ENCODE peak calls at places on chromosomes 11 and 22, in seven cellular contexts. X is vagina, Y is upper lobe of left lung, P is right lobe of liver, O is Peyer's patch, M is heart left ventricle, G is endothelial cell of umbilical vein. C is an unnamed sample.

GRCh38 chr11:11709447-11710239 is 87.8 kb upstream of the GALNT18 start:
- DNase-seq in X (no peak), Y (no peak), P (no peak), O (no peak), M (no peak), G (no peak), C (no peak)

GRCh38 chr22:47066616-47066905 is 304.1 kb downstream of the TBC1D22A start:
- DNase-seq in X (no peak), Y (no peak), P (no peak), O (peak), M (no peak), G (no peak), C (no peak)

GRCh38 chr11:33195391-33196190 is 34.3 kb upstream of the CSTF3 start:
- DNase-seq in X (no peak), Y (peak), P (no peak), O (no peak), M (no peak), G (no peak), C (no peak)

GRCh38 chr11:69703711-69704507 is at the start of gene FGF19:
- DNase-seq in X (no peak), Y (no peak), P (no peak), O (no peak), M (no peak), G (no peak), C (no peak)

GRCh38 chr22:16937811-16938210 is 70.2 kb downstream of the GAB4 start:
- DNase-seq in X (no peak), Y (no peak), P (no peak), O (no peak), M (no peak), G (no peak), C (no peak)

GRCh38 chr22:44523981-44524759 is 26.1 kb upstream of the RTL6 start:
- DNase-seq in X (no peak), Y (no peak), P (no peak), O (peak), M (peak), G (no peak), C (no peak)

GRCh38 chr22:28988455-28988854 is 73.2 kb downstream of the C22orf31 start:
- DNase-seq in X (no peak), Y (no peak), P (no peak), O (no peak), M (no peak), G (no peak), C (no peak)

GRCh38 chr11:107705027-107705426 is 6.8 kb downstream of the SLN start:
- DNase-seq in X (no peak), Y (no peak), P (no peak), O (no peak), M (no peak), G (peak), C (no peak)

GRCh38 chr11:71212871-71213559 is 39.4 kb downstream of the SHANK2 start:
- DNase-seq in X (no peak), Y (no peak), P (no peak), O (no peak), M (no peak), G (no peak), C (no peak)

GRCh38 chr22:45689195-45689594 is 17.6 kb downstream of the ATXN10 start:
- DNase-seq in X (no peak), Y (no peak), P (no peak), O (no peak), M (no peak), G (no peak), C (no peak)

DNA sequence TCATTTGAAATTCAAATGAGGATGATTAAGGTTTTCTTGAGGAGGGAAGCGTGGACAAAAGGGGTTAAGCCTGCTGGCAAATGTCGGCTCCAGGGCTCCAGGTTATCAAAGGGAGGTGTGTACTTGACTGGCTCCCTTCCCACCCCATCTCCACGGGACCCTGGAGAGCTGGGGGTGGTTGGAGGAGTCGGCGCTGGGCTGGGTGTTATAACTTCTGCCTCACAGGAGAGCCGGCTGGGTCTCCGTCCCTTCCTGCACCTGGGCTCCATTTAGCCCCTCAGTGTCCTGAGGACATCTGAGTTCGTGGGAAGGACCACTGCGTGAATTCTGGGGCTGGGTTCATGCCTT is 15.6 kb downstream of the POU2F3 start:
- DNase-seq in X (no peak), Y (no peak), P (no peak), O (no peak), M (no peak), G (no peak), C (no peak)
- H3K4me3 ChIP-seq in X (no peak), Y (no peak), P (no peak), O (no peak), M (no peak), G (no peak), C (no peak)

GRCh38 chr11:24900524-24900923 is 403.7 kb downstream of the LUZP2 start:
- DNase-seq in X (no peak), Y (no peak), P (no peak), O (no peak), M (no peak), G (no peak), C (no peak)
- H3K27ac ChIP-seq in X (no peak), Y (no peak), P (no peak), O (no peak), M (no peak), G (no peak), C (no peak)

DNA sequence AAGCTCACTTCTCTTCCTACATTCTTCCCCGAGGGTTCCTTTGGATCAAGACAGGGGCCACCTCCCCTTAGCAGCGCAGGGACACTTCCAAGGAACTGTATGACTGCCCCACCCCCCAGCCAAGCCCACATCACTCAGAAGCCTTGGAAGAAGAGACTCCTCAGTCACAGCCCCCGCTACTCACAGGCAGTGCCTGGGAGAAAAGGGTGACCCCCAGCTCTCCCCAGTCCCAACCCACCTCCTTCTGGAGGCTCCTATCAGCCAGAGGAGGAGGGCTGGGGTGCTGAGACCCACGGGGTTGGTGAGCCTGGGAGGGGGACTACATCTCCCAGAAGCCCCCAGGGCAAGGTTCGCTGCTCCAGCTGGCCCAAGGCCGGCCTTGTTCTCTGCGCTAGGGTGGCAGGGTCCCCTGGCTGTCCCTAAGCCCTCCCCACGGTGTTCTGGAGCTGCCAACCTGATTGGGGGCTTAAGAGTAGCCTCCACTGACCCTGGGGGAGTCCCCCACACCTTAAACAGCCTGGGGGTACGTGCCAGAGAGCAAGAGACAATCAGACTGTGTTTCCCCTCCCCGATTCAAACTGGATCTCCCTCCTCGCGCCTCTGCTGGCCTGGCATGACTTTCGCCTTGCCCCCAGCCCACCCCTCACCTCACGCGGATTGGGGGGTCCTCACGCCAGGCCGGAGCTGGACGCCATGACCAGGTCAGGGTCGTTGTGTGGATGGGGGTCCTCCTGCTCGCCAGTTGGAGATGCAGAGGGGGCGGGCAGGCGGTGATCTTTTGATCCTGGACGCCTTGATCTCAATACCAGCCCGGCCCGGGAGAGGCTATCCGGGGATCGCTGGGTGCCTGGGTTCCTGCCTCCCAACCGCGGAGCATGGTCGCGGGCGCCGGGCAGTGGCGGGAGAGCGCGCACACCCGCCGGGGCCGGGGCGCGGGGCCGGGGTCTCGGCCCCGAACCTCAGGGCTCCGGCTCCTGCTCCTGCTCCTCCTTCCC is 838 bp downstream of the BCL9L start:
- DNase-seq in X (peak), Y (peak), P (peak), O (peak), M (peak), G (peak), C (no peak)
- TF ChIP-seq POLR2A in X (no peak), Y (no peak), P (no peak), O (no peak), M (no peak), G (peak), C (peak)

DNA sequence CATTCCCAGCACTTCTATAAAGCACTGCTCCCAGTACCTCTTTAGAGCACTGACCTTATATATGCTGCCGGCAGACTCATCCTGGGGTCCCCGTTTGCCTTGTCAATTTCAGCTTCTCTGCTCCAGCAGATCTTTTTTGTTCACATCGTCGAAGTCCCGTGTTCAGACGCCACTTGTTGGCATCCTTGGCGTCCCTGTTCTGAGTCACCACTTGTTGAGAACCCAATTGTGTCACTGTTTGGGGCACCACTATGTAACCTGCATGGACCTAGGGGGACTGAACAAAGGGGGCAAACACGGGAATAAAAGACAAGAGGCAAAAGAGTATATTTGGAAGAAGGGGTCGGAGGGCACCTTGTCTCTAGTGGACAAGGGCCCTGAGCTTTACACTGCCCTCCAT is 25.5 kb downstream of the OR10A6 start:
- DNase-seq in X (no peak), Y (no peak), P (no peak), O (no peak), M (no peak), G (no peak), C (no peak)
- H3K4me3 ChIP-seq in X (no peak), Y (peak), P (no peak), O (no peak), M (no peak), G (no peak), C (no peak)

GRCh38 chr11:118245946-118246562 is 6.1 kb downstream of the MPZL3 start:
- DNase-seq in X (no peak), Y (no peak), P (no peak), O (no peak), M (no peak), G (peak), C (no peak)
- H3K27ac ChIP-seq in X (no peak), Y (peak), P (no peak), O (peak), M (no peak), G (no peak), C (peak)

GRCh38 chr22:38203855-38204497 is 2.2 kb downstream of the MAFF start:
- DNase-seq in X (no peak), Y (no peak), P (no peak), O (no peak), M (no peak), G (peak), C (no peak)
- TF ChIP-seq POLR2A in X (no peak), Y (no peak), P (no peak), O (no peak), M (no peak), G (peak), C (no peak)

GRCh38 chr11:86180860-86181259 is 63.7 kb upstream of the EED start:
- DNase-seq in X (no peak), Y (no peak), P (no peak), O (no peak), M (no peak), G (no peak), C (no peak)

GRCh38 chr11:86184728-86185127 is 59.8 kb upstream of the EED start:
- DNase-seq in X (peak), Y (no peak), P (no peak), O (no peak), M (peak), G (no peak), C (no peak)

GRCh38 chr11:86183694-86184093 is 60.9 kb upstream of the EED start:
- DNase-seq in X (no peak), Y (no peak), P (no peak), O (no peak), M (no peak), G (no peak), C (no peak)

GRCh38 chr11:86181379-86181778 is 63.2 kb upstream of the EED start:
- DNase-seq in X (no peak), Y (no peak), P (no peak), O (no peak), M (no peak), G (no peak), C (no peak)

GRCh38 chr11:86182976-86183584 is 61.5 kb upstream of the EED start:
- DNase-seq in X (no peak), Y (peak), P (peak), O (peak), M (no peak), G (no peak), C (no peak)
- H3K4me3 ChIP-seq in X (no peak), Y (no peak), P (no peak), O (no peak), M (no peak), G (no peak), C (no peak)

DNA sequence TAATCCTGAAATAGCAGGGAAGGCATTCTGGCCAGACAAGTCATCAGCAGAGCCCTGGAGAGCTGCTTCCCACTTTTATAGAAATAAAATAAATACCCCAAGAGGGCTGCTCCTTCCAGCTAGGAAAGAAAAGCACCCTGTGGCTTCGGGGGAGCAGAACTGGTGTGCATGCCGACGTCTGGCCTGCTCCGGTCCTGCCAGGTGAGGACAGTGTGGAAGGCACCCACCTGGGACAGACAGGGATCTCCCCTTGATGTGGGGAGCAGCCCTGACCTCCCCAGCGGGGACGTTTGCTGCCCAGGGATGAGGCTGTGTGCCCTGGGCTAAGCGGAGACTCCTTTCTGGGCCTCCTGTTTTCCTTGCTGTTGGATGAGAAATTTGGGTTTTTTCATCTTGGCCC is 179.9 kb downstream of the MN1 start:
- DNase-seq in X (no peak), Y (no peak), P (no peak), O (no peak), M (no peak), G (no peak), C (no peak)
- H3K27ac ChIP-seq in X (no peak), Y (no peak), P (no peak), O (no peak), M (no peak), G (no peak), C (no peak)